ENCODE peak calls at places on chromosomes 6 and 20, in six cellular contexts. D is cardiac muscle cell, L is astrocyte of the spinal cord, W is T follicular helper cell, T is NCI-H510A treated with DMSO at 0.1 percent for 48 hours, H is DMS 273 treated with DMSO at 0.1 percent for 48 hours. U is an unnamed sample.

GRCh38 chr6:22147983-22148797 is 148.6 kb downstream of the PRL start:
- DNase-seq in L (peak), W (no peak), H (peak), T (peak), D (peak), U (no peak)

GRCh38 chr6:39203804-39204495 is 25.3 kb downstream of the KCNK5 start:
- DNase-seq in W (no peak), H (no peak), D (no peak), T (no peak), L (no peak), U (no peak)

GRCh38 chr20:41119593-41120561 is 17.5 kb upstream of the PLCG1 start:
- DNase-seq in T (no peak), W (no peak), L (no peak), D (no peak), H (no peak), U (no peak)

GRCh38 chr20:1391640-1392442 is 1.0 kb downstream of the FKBP1A start:
- DNase-seq in W (no peak), T (no peak), D (peak), H (no peak), L (peak), U (no peak)

GRCh38 chr20:21702553-21703467 is 2.7 kb upstream of the PAX1 start:
- DNase-seq in L (peak), W (no peak), H (peak), T (peak), D (peak), U (no peak)

GRCh38 chr6:136927313-136927712 is 5.2 kb downstream of the SLC35D3 start:
- DNase-seq in W (no peak), L (no peak), T (no peak), H (no peak), D (no peak), U (no peak)

GRCh38 chr6:31969712-31970603 is 2.0 kb downstream of the DXO start:
- DNase-seq in W (no peak), D (no peak), H (no peak), L (no peak), T (no peak), U (no peak)

GRCh38 chr6:71190809-71191208 is 97.8 kb upstream of the OGFRL1 start:
- DNase-seq in D (peak), H (no peak), L (peak), T (no peak), W (no peak), U (no peak)

GRCh38 chr20:22684763-22685443 is 100.5 kb upstream of the FOXA2 start:
- DNase-seq in D (no peak), H (no peak), W (no peak), L (no peak), T (no peak), U (no peak)

GRCh38 chr6:27059621-27060425 is 187.7 kb upstream of the PRSS16 start:
- DNase-seq in H (no peak), L (no peak), W (no peak), T (peak), D (peak), U (no peak)

GRCh38 chr20:63947638-63948456 is 8.4 kb downstream of the UCKL1 start:
- DNase-seq in D (no peak), T (no peak), L (no peak), H (no peak), W (no peak), U (no peak)

GRCh38 chr6:5645275-5645674 is 361.4 kb downstream of the NRN1 start:
- DNase-seq in L (no peak), H (no peak), T (no peak), W (no peak), D (no peak), U (no peak)

GRCh38 chr6:111950661-111951426 is 77.6 kb upstream of the FYN start:
- DNase-seq in W (no peak), D (no peak), L (peak), H (peak), T (peak), U (no peak)

GRCh38 chr6:33061987-33062386 is 11.5 kb downstream of the HLA-DPA1 start:
- DNase-seq in L (no peak), D (no peak), H (no peak), T (no peak), W (no peak), U (no peak)

GRCh38 chr6:13593103-13593502 is 18.7 kb downstream of the SIRT5 start:
- DNase-seq in H (no peak), T (no peak), D (no peak), L (no peak), W (no peak), U (no peak)

GRCh38 chr6:28280595-28281287 is 631 bp upstream of the PGBD1 start:
- DNase-seq in D (no peak), W (no peak), T (no peak), H (no peak), L (no peak), U (no peak)